ENCODE peak calls at places on chromosomes 7 and 10, in five cellular contexts. N is NCI-H1436, V is GM20000, Q is hippocampal formation, J is heart left ventricle. G is an unnamed sample.

GRCh38 chr10:132748545-132749427 is 37.2 kb downstream of the NKX6-2 start:
- DNase-seq in N (no peak), V (no peak), Q (no peak), J (no peak), G (no peak)

GRCh38 chr7:29146888-29147609 is 712 bp upstream of the CPVL start:
- DNase-seq in N (no peak), V (no peak), Q (no peak), J (peak; percentile 73), G (peak; percentile 13)

GRCh38 chr10:17544465-17544864 is 72.7 kb downstream of the HACD1 start:
- DNase-seq in N (no peak), V (no peak), Q (no peak), J (no peak), G (no peak)

GRCh38 chr7:124680304-124680703 is 85.3 kb downstream of the GPR37 start:
- DNase-seq in N (no peak), V (no peak), Q (no peak), J (no peak), G (no peak)

GRCh38 chr7:74093671-74094223 is 10.1 kb downstream of the LIMK1 start:
- DNase-seq in N (peak; percentile 61), V (no peak), Q (no peak), J (no peak), G (no peak)

GRCh38 chr7:95608344-95609173 is 12.2 kb upstream of the PDK4 start:
- DNase-seq in N (no peak), V (peak; percentile 84), Q (peak; percentile 73), J (peak; percentile 91), G (peak; percentile 93)

GRCh38 chr10:128539784-128540759 is 413.8 kb upstream of the MKI67 start:
- DNase-seq in N (no peak), V (no peak), Q (no peak), J (peak; percentile 38), G (no peak)

GRCh38 chr7:148856035-148856881 is 27.8 kb downstream of the EZH2 start:
- DNase-seq in N (no peak), V (peak; percentile 52), Q (no peak), J (no peak), G (no peak)

GRCh38 chr7:159040912-159041711 is 103.6 kb downstream of the VIPR2 start:
- DNase-seq in N (no peak), V (no peak), Q (no peak), J (no peak), G (no peak)

GRCh38 chr10:52387744-52388143 is 73.7 kb downstream of the DKK1 start:
- DNase-seq in N (no peak), V (no peak), Q (no peak), J (no peak), G (no peak)

GRCh38 chr10:78763651-78764395 is 304.9 kb upstream of the ZMIZ1 start:
- DNase-seq in N (no peak), V (peak; percentile 73), Q (no peak), J (peak; percentile 43), G (no peak)

GRCh38 chr7:70006411-70006920 is 408.2 kb downstream of the AUTS2 start:
- DNase-seq in N (no peak), V (no peak), Q (no peak), J (no peak), G (no peak)

GRCh38 chr10:24349379-24350110 is 140.6 kb downstream of the KIAA1217 start:
- DNase-seq in N (no peak), V (no peak), Q (no peak), J (no peak), G (no peak)

GRCh38 chr7:65477326-65477725 is 103.7 kb downstream of the ZNF92 start:
- DNase-seq in N (peak; percentile 3), V (no peak), Q (no peak), J (no peak), G (no peak)

GRCh38 chr7:115068220-115068619 is 146.3 kb downstream of the MDFIC start:
- DNase-seq in N (no peak), V (no peak), Q (no peak), J (no peak), G (no peak)

GRCh38 chr7:111796671-111797070 is 234.4 kb upstream of the IMMP2L start:
- DNase-seq in N (no peak), V (no peak), Q (no peak), J (no peak), G (no peak)

GRCh38 chr10:11796439-11796838 is 26.7 kb upstream of the PROSER2 start:
- DNase-seq in N (no peak), V (no peak), Q (no peak), J (no peak), G (no peak)

GRCh38 chr10:103715430-103715829 is 139.9 kb downstream of the SH3PXD2A start:
- DNase-seq in N (no peak), V (no peak), Q (no peak), J (no peak), G (peak; percentile 71)

GRCh38 chr10:63261496-63261895 is 128.4 kb downstream of the NRBF2 start:
- DNase-seq in N (no peak), V (peak; percentile 15), Q (no peak), J (no peak), G (no peak)

GRCh38 chr10:100970076-100970913 is 991 bp downstream of the SEMA4G start:
- DNase-seq in N (no peak), V (peak; percentile 65), Q (no peak), J (no peak), G (no peak)

GRCh38 chr7:149690688-149691446 is 82.5 kb downstream of the ZNF467 start:
- DNase-seq in N (no peak), V (no peak), Q (no peak), J (no peak), G (no peak)

GRCh38 chr7:5428470-5429252 is 5.0 kb upstream of the TNRC18 start:
- DNase-seq in N (peak; percentile 72), V (no peak), Q (peak; percentile 51), J (peak; percentile 67), G (no peak)

GRCh38 chr10:58064714-58065528 is 202.8 kb downstream of the IPMK start:
- DNase-seq in N (peak; percentile 34), V (peak; percentile 18), Q (peak; percentile 55), J (no peak), G (no peak)

GRCh38 chr7:29350351-29350750 is 155.8 kb downstream of the CHN2 start:
- DNase-seq in N (no peak), V (no peak), Q (no peak), J (no peak), G (no peak)

GRCh38 chr7:157849726-157850125 is 512.9 kb downstream of the DNAJB6 start:
- DNase-seq in N (no peak), V (no peak), Q (no peak), J (no peak), G (no peak)

GRCh38 chr7:129386563-129386962 is 47.7 kb upstream of the STRIP2 start:
- DNase-seq in N (no peak), V (no peak), Q (no peak), J (no peak), G (no peak)

GRCh38 chr10:15863323-15863722 is 3.0 kb upstream of the MINDY3 start:
- DNase-seq in N (no peak), V (no peak), Q (no peak), J (no peak), G (no peak)

GRCh38 chr10:81576336-81576735 is 298.7 kb upstream of the NRG3 start:
- DNase-seq in N (no peak), V (no peak), Q (no peak), J (no peak), G (no peak)

GRCh38 chr7:7956531-7957221 is 11.9 kb upstream of the GLCCI1 start:
- DNase-seq in N (no peak), V (no peak), Q (no peak), J (no peak), G (peak; percentile 57)

GRCh38 chr7:130733866-130734524 is at the start of gene KLF14:
- DNase-seq in N (peak; percentile 9), V (peak; percentile 82), Q (no peak), J (no peak), G (no peak)

GRCh38 chr10:95400789-95401188 is 110.0 kb upstream of the PDLIM1 start:
- DNase-seq in N (no peak), V (no peak), Q (no peak), J (no peak), G (no peak)

GRCh38 chr10:77702166-77702565 is 64.6 kb upstream of the KCNMA1 start:
- DNase-seq in N (no peak), V (no peak), Q (no peak), J (no peak), G (peak; percentile 30)

G was measured in BJ.